ENCODE peak calls at places on chromosomes 4 and X, in seven cellular contexts. W is ACHN, V is GM20000, E is T47D, M is RWPE2, D is Right ventricle myocardium superior, Y is Right ventricle myocardium inferior. T is an unnamed sample.

GRCh38 chr4:42568610-42569207 is 88.2 kb downstream of the ATP8A1 start:
- DNase-seq in M (no peak), D (no peak), Y (no peak), V (peak; percentile 66), W (peak; percentile 60), E (peak; percentile 7), T (peak; percentile 69)

GRCh38 chr4:77510367-77510766 is 95.3 kb upstream of the CXCL13 start:
- DNase-seq in Y (no peak), E (no peak), W (no peak), V (no peak), D (no peak), M (no peak), T (no peak)

GRCh38 chr4:141247430-141247780 is 26.7 kb downstream of the ZNF330 start:
- DNase-seq in V (no peak), W (no peak), D (no peak), Y (no peak), M (no peak), E (no peak), T (no peak)

GRCh38 chrX:140034916-140035315 is 69.6 kb upstream of the CXorf66 start:
- DNase-seq in E (peak; percentile 0), M (no peak), V (no peak), Y (no peak), D (no peak), W (peak; percentile 8), T (no peak)

GRCh38 chr4:148634476-148634875 is 192.3 kb upstream of the NR3C2 start:
- DNase-seq in Y (no peak), D (no peak), M (no peak), W (no peak), V (no peak), E (no peak), T (no peak)

GRCh38 chr4:154911097-154911496 is 130.0 kb downstream of the RBM46 start:
- DNase-seq in V (no peak), W (peak; percentile 7), E (peak; percentile 9), Y (no peak), D (no peak), M (no peak), T (no peak)

GRCh38 chr4:138815811-138816210 is 199.8 kb upstream of the NOCT start:
- DNase-seq in V (no peak), D (no peak), E (peak; percentile 9), Y (no peak), W (no peak), M (no peak), T (no peak)

GRCh38 chrX:57899064-57899463 is 11.2 kb downstream of the ZXDA start:
- DNase-seq in Y (no peak), D (no peak), E (no peak), V (no peak), M (no peak), W (no peak), T (no peak)

GRCh38 chrX:79572566-79572965 is 205.4 kb upstream of the ITM2A start:
- DNase-seq in D (no peak), Y (no peak), V (no peak), M (no peak), E (no peak), W (no peak), T (no peak)

GRCh38 chr4:140604544-140604943 is 35.8 kb upstream of the UCP1 start:
- DNase-seq in W (no peak), Y (no peak), V (no peak), M (no peak), E (no peak), D (no peak), T (no peak)

GRCh38 chr4:163688856-163689255 is 194.4 kb downstream of the TMA16 start:
- DNase-seq in Y (no peak), V (no peak), E (no peak), D (no peak), W (no peak), M (no peak), T (no peak)

GRCh38 chr4:6476893-6477292 is 4.5 kb upstream of the PPP2R2C start:
- DNase-seq in Y (no peak), M (no peak), D (no peak), W (no peak), V (no peak), E (no peak), T (no peak)

GRCh38 chr4:76758290-76758882 is 139.6 kb downstream of the SOWAHB start:
- DNase-seq in D (no peak), V (peak; percentile 51), E (no peak), M (no peak), W (peak; percentile 64), Y (no peak), T (peak; percentile 42)

GRCh38 chr4:2647403-2648158 is 108.6 kb downstream of the TNIP2 start:
- DNase-seq in M (no peak), W (no peak), V (no peak), Y (no peak), D (no peak), E (no peak), T (no peak)

GRCh38 chr4:87502580-87503238 is 26.5 kb downstream of the SPARCL1 start:
- DNase-seq in Y (no peak), E (no peak), W (no peak), D (no peak), M (no peak), V (no peak), T (no peak)

GRCh38 chr4:111230265-111230664 is 607.4 kb upstream of the PITX2 start:
- DNase-seq in Y (no peak), D (no peak), M (no peak), W (no peak), E (no peak), V (no peak), T (no peak)

GRCh38 chr4:4541661-4542570 is at the start of gene STX18:
- DNase-seq in E (peak; percentile 69), D (peak; percentile 90), W (peak; percentile 81), V (peak; percentile 87), M (peak; percentile 81), Y (peak; percentile 93), T (peak; percentile 44)

GRCh38 chrX:155611302-155611701 is 1.4 kb downstream of the TMLHE start:
- DNase-seq in E (no peak), V (no peak), W (no peak), M (no peak), D (no peak), Y (no peak), T (no peak)

GRCh38 chr4:134740290-134740689 is 538.7 kb upstream of the PABPC4L start:
- DNase-seq in V (no peak), W (no peak), Y (no peak), D (no peak), E (no peak), M (no peak), T (no peak)

GRCh38 chrX:19814240-19814639 is 73.2 kb downstream of the SH3KBP1 start:
- DNase-seq in D (no peak), W (no peak), Y (no peak), E (no peak), M (no peak), V (no peak), T (no peak)

GRCh38 chr4:154332681-154333421 is 158.7 kb downstream of the DCHS2 start:
- DNase-seq in Y (peak; percentile 56), V (peak; percentile 12), E (no peak), W (no peak), M (no peak), D (peak; percentile 41), T (peak; percentile 12)

GRCh38 chr4:108043536-108043935 is 53.8 kb downstream of the HADH start:
- DNase-seq in M (no peak), E (no peak), V (no peak), D (no peak), Y (no peak), W (no peak), T (no peak)

GRCh38 chr4:113618205-113618604 is 143.3 kb downstream of the CAMK2D start:
- DNase-seq in E (no peak), W (no peak), Y (no peak), D (no peak), V (no peak), M (no peak), T (no peak)

GRCh38 chr4:5788144-5788543 is 77.1 kb downstream of the EVC start:
- DNase-seq in Y (no peak), M (no peak), D (no peak), V (no peak), E (no peak), W (no peak), T (no peak)

GRCh38 chr4:67746797-67747495 is 7.2 kb downstream of the GNRHR start:
- DNase-seq in E (no peak), W (peak; percentile 55), Y (no peak), D (no peak), M (no peak), V (peak; percentile 14), T (no peak)

GRCh38 chr4:106763044-106763443 is 273.1 kb downstream of the DKK2 start:
- DNase-seq in E (no peak), W (no peak), M (no peak), V (no peak), Y (no peak), D (no peak), T (no peak)

GRCh38 chr4:86910369-86910768 is 18.1 kb upstream of the C4orf36 start:
- DNase-seq in Y (no peak), V (no peak), E (no peak), W (no peak), M (no peak), D (no peak), T (no peak)

GRCh38 chr4:102493794-102494193 is 7.4 kb upstream of the NFKB1 start:
- DNase-seq in D (no peak), E (no peak), Y (no peak), M (no peak), V (no peak), W (no peak), T (no peak)

GRCh38 chrX:11197671-11198070 is 86.5 kb downstream of the HCCS start:
- DNase-seq in W (no peak), M (no peak), E (no peak), D (no peak), Y (no peak), V (no peak), T (no peak)

GRCh38 chrX:43882294-43882681 is at the start of gene MAOB:
- DNase-seq in Y (peak; percentile 64), M (no peak), V (peak; percentile 27), D (peak; percentile 66), E (no peak), W (no peak), T (no peak)

GRCh38 chr4:26238782-26239647 is 81.8 kb upstream of the RBPJ start:
- DNase-seq in Y (no peak), V (no peak), E (no peak), M (no peak), D (no peak), W (no peak), T (no peak)

GRCh38 chr4:122744229-122744628 is 11.7 kb downstream of the BBS12 start:
- DNase-seq in Y (no peak), W (no peak), M (no peak), V (no peak), D (no peak), E (no peak), T (no peak)

GRCh38 chr4:133711817-133712216 is 489.8 kb downstream of the PABPC4L start:
- DNase-seq in Y (peak; percentile 17), D (no peak), M (no peak), W (no peak), V (no peak), E (no peak), T (no peak)

GRCh38 chr4:89781321-89781720 is 55.6 kb downstream of the SNCA start:
- DNase-seq in D (no peak), M (no peak), E (no peak), V (no peak), W (no peak), Y (no peak), T (no peak)

GRCh38 chr4:109890076-109890475 is 22.6 kb upstream of the EGF start:
- DNase-seq in E (no peak), Y (no peak), D (no peak), M (no peak), V (no peak), W (no peak), T (no peak)

GRCh38 chrX:119194631-119195030 is 41.5 kb upstream of the PGRMC1 start:
- DNase-seq in M (no peak), W (peak; percentile 2), Y (no peak), E (no peak), V (no peak), D (no peak), T (no peak)

GRCh38 chr4:140296335-140296753 is 77.1 kb upstream of the SCOC start:
- DNase-seq in W (peak; percentile 70), M (no peak), E (no peak), V (no peak), Y (no peak), D (peak; percentile 66), T (peak; percentile 15)

GRCh38 chrX:24178441-24178840 is 28.9 kb downstream of the ZFX start:
- DNase-seq in V (no peak), M (no peak), Y (no peak), D (no peak), W (no peak), E (no peak), T (no peak)

T was measured in NCI-H460.